ENCODE peak calls at places on chromosomes 3 and 15, in nine cellular contexts. N is CD8-positive, alpha-beta memory T cell; H is NCI-H748 treated with DMSO at 0.1 percent for 48 hours; E is head of caudate nucleus; V is activated naive CD4-positive, alpha-beta T cell; R is NCI-H524; U is memory B cell; A is T-helper 2 cell treated with Interferon-gamma antibody and Interleukin-4, amounts not matched to agents 5 μg/mL and 100 μg/mL, for 36 hours; X is NCI-H1105. B is an unnamed sample.

GRCh38 chr15:29668120-29668602 is 154.1 kb downstream of the TJP1 start:
- DNase-seq in N (no peak), H (peak), E (peak), V (no peak), R (peak), U (no peak), A (peak), X (peak), B (peak)

GRCh38 chr15:90160781-90161727 is 40.1 kb upstream of the SEMA4B start:
- DNase-seq in N (no peak), H (peak), E (no peak), V (no peak), R (no peak), U (no peak), A (no peak), X (peak), B (peak)

GRCh38 chr3:13581485-13582365 is 32.8 kb downstream of the FBLN2 start:
- DNase-seq in N (no peak), H (no peak), E (no peak), V (no peak), R (no peak), U (no peak), A (no peak), X (no peak), B (no peak)

GRCh38 chr15:89686522-89686921 is 4.0 kb downstream of the PEX11A start:
- DNase-seq in N (no peak), H (no peak), E (no peak), V (no peak), R (no peak), U (no peak), A (no peak), X (no peak), B (no peak)

GRCh38 chr3:115351193-115351592 is 204.1 kb upstream of the ZBTB20 start:
- DNase-seq in N (no peak), H (no peak), E (no peak), V (no peak), R (no peak), U (no peak), A (no peak), X (no peak), B (no peak)

GRCh38 chr3:157501863-157502262 is 1.4 kb downstream of the VEPH1 start:
- DNase-seq in N (no peak), H (no peak), E (no peak), V (no peak), R (peak), U (no peak), A (no peak), X (no peak), B (no peak)

GRCh38 chr3:177374323-177374722 is 177.0 kb upstream of the TBL1XR1 start:
- DNase-seq in N (no peak), H (no peak), E (no peak), V (no peak), R (no peak), U (no peak), A (no peak), X (no peak), B (no peak)

GRCh38 chr3:40718209-40718608 is 193.4 kb downstream of the ZNF621 start:
- DNase-seq in N (no peak), H (no peak), E (no peak), V (no peak), R (no peak), U (no peak), A (no peak), X (no peak), B (peak)

GRCh38 chr15:91948001-91948608 is 94.6 kb downstream of the SLCO3A1 start:
- DNase-seq in N (no peak), H (no peak), E (no peak), V (no peak), R (peak), U (no peak), A (no peak), X (no peak), B (peak)

GRCh38 chr3:111936191-111936841 is 42.5 kb upstream of the ABHD10 start:
- DNase-seq in N (no peak), H (no peak), E (no peak), V (no peak), R (no peak), U (no peak), A (no peak), X (no peak), B (peak)

GRCh38 chr15:78000089-78000926 is 77.2 kb downstream of the TBC1D2B start:
- DNase-seq in N (peak), H (no peak), E (peak), V (peak), R (peak), U (peak), A (peak), X (no peak), B (peak)

GRCh38 chr3:134867277-134867676 is 72.2 kb downstream of the EPHB1 start:
- DNase-seq in N (no peak), H (no peak), E (no peak), V (no peak), R (no peak), U (no peak), A (no peak), X (no peak), B (no peak)

GRCh38 chr15:27656296-27656987 is 442.7 kb downstream of the OCA2 start:
- DNase-seq in N (no peak), H (no peak), E (no peak), V (no peak), R (no peak), U (no peak), A (no peak), X (no peak), B (no peak)

GRCh38 chr3:170081079-170081741 is 43.4 kb downstream of the GPR160 start:
- DNase-seq in N (no peak), H (no peak), E (no peak), V (no peak), R (no peak), U (no peak), A (no peak), X (no peak), B (no peak)

GRCh38 chr3:37694236-37694635 is 167.4 kb upstream of the CTDSPL start:
- DNase-seq in N (no peak), H (no peak), E (no peak), V (no peak), R (no peak), U (no peak), A (no peak), X (no peak), B (no peak)

GRCh38 chr15:55632434-55632833 is 44.3 kb upstream of the PYGO1 start:
- DNase-seq in N (no peak), H (no peak), E (no peak), V (no peak), R (no peak), U (no peak), A (no peak), X (no peak), B (no peak)

GRCh38 chr3:25784971-25785370 is 1.7 kb upstream of the NGLY1 start:
- DNase-seq in N (no peak), H (no peak), E (no peak), V (no peak), R (no peak), U (no peak), A (no peak), X (no peak), B (no peak)

GRCh38 chr15:44796508-44796907 is 60.2 kb downstream of the TRIM69 start:
- DNase-seq in N (no peak), H (no peak), E (no peak), V (no peak), R (no peak), U (no peak), A (no peak), X (no peak), B (no peak)

GRCh38 chr15:85044251-85044853 is 62.7 kb downstream of the PDE8A start:
- DNase-seq in N (peak), H (no peak), E (peak), V (peak), R (peak), U (peak), A (no peak), X (no peak), B (peak)

GRCh38 chr3:31165399-31165860 is 271.0 kb upstream of the GADL1 start:
- DNase-seq in N (no peak), H (peak), E (no peak), V (no peak), R (no peak), U (no peak), A (no peak), X (no peak), B (no peak)

GRCh38 chr3:73043414-73043813 is 18.0 kb upstream of the EBLN2 start:
- DNase-seq in N (no peak), H (no peak), E (no peak), V (no peak), R (no peak), U (no peak), A (no peak), X (no peak), B (no peak)

GRCh38 chr3:174438501-174439156 is 420.5 kb upstream of the NAALADL2 start:
- DNase-seq in N (no peak), H (no peak), E (no peak), V (no peak), R (no peak), U (no peak), A (no peak), X (no peak), B (peak)

GRCh38 chr3:144053121-144053520 is 81.5 kb downstream of the DIPK2A start:
- DNase-seq in N (no peak), H (no peak), E (no peak), V (no peak), R (no peak), U (no peak), A (no peak), X (no peak), B (peak)

GRCh38 chr3:143764840-143765239 is 83.4 kb downstream of the SLC9A9 start:
- DNase-seq in N (no peak), H (no peak), E (no peak), V (no peak), R (no peak), U (no peak), A (no peak), X (no peak), B (no peak)

GRCh38 chr3:160677459-160677901 is 520 bp downstream of the ARL14 start:
- DNase-seq in N (no peak), H (no peak), E (no peak), V (no peak), R (no peak), U (no peak), A (no peak), X (no peak), B (peak)

GRCh38 chr3:100913870-100914654 is 79.2 kb downstream of the ABI3BP start:
- DNase-seq in N (no peak), H (no peak), E (no peak), V (no peak), R (no peak), U (no peak), A (no peak), X (no peak), B (no peak)

GRCh38 chr15:53837263-53837662 is 77.8 kb upstream of the WDR72 start:
- DNase-seq in N (no peak), H (peak), E (no peak), V (no peak), R (peak), U (no peak), A (no peak), X (peak), B (peak)

GRCh38 chr3:31848163-31848848 is 132.8 kb downstream of the OSBPL10 start:
- DNase-seq in N (no peak), H (no peak), E (no peak), V (no peak), R (no peak), U (no peak), A (no peak), X (no peak), B (no peak)

GRCh38 chr3:134476977-134477376 is 8.8 kb downstream of the ANAPC13 start:
- DNase-seq in N (no peak), H (no peak), E (no peak), V (no peak), R (no peak), U (no peak), A (no peak), X (no peak), B (peak)

GRCh38 chr3:45583021-45583851 is 11.3 kb upstream of the LIMD1 start:
- DNase-seq in N (no peak), H (no peak), E (peak), V (no peak), R (peak), U (no peak), A (no peak), X (no peak), B (no peak)

GRCh38 chr15:70491641-70492040 is 271.7 kb downstream of the UACA start:
- DNase-seq in N (no peak), H (no peak), E (no peak), V (no peak), R (no peak), U (no peak), A (no peak), X (no peak), B (no peak)

GRCh38 chr15:85837011-85837433 is 42.3 kb upstream of the KLHL25 start:
- DNase-seq in N (no peak), H (no peak), E (no peak), V (no peak), R (no peak), U (no peak), A (no peak), X (no peak), B (peak)

GRCh38 chr3:123396171-123397049 is 52.5 kb downstream of the ADCY5 start:
- DNase-seq in N (no peak), H (no peak), E (no peak), V (no peak), R (no peak), U (no peak), A (no peak), X (no peak), B (peak)

GRCh38 chr3:183114779-183115178 is 15.5 kb upstream of the MCCC1 start:
- DNase-seq in N (no peak), H (peak), E (peak), V (no peak), R (peak), U (no peak), A (no peak), X (peak), B (no peak)